ENCODE peak calls at places on chromosomes 11 and 22, in four cellular contexts. G is DND-41, Z is fibroblast of lung, P is mammary epithelial cell. J is an unnamed sample.

GRCh38 chr11:134069426-134069921 is 602 bp downstream of the JAM3 start:
- DNase-seq in G (no peak), Z (no peak), P (no peak), J (no peak)

GRCh38 chr11:46293616-46294015 is 16.2 kb downstream of the CREB3L1 start:
- DNase-seq in G (no peak), Z (peak; percentile 89), P (no peak), J (no peak)

GRCh38 chr22:23752090-23752691 is 1.3 kb upstream of the ZNF70 start:
- DNase-seq in G (no peak), Z (no peak), P (no peak), J (no peak)

GRCh38 chr11:84097186-84097585 is 811.0 kb upstream of the CCDC90B start:
- DNase-seq in G (no peak), Z (no peak), P (no peak), J (no peak)

GRCh38 chr22:35904332-35904692 is 124.3 kb downstream of the RBFOX2 start:
- DNase-seq in G (no peak), Z (no peak), P (no peak), J (no peak)

GRCh38 chr11:33692013-33692504 is 8.6 kb downstream of the C11orf91 start:
- DNase-seq in G (no peak), Z (peak; percentile 96), P (peak; percentile 96), J (no peak)

GRCh38 chr22:34943830-34944229 is 122.1 kb upstream of the ISX start:
- DNase-seq in G (no peak), Z (no peak), P (no peak), J (no peak)

GRCh38 chr11:117433717-117434116 is 106.1 kb downstream of the CEP164 start:
- DNase-seq in G (no peak), Z (no peak), P (no peak), J (no peak)

GRCh38 chr11:47466701-47467250 is 17.8 kb upstream of the RAPSN start:
- DNase-seq in G (no peak), Z (peak; percentile 62), P (no peak), J (no peak)

GRCh38 chr11:36054628-36055027 is 110.8 kb downstream of the LDLRAD3 start:
- DNase-seq in G (no peak), Z (no peak), P (no peak), J (no peak)

GRCh38 chr22:25203082-25203481 is 3.4 kb downstream of the CRYBB3 start:
- DNase-seq in G (no peak), Z (no peak), P (no peak), J (no peak)

GRCh38 chr22:37419916-37420655 is 7.2 kb downstream of the ELFN2 start:
- DNase-seq in G (no peak), Z (no peak), P (peak; percentile 41), J (peak; percentile 12)

GRCh38 chr11:94732617-94733292 is 35.4 kb upstream of the AMOTL1 start:
- DNase-seq in G (no peak), Z (peak; percentile 58), P (peak; percentile 69), J (no peak)

GRCh38 chr11:16605440-16605970 is 132.9 kb upstream of the C11orf58 start:
- DNase-seq in G (no peak), Z (peak; percentile 51), P (peak; percentile 42), J (peak; percentile 16)

GRCh38 chr11:43150697-43151096 is 161.1 kb upstream of the API5 start:
- DNase-seq in G (no peak), Z (no peak), P (no peak), J (no peak)

GRCh38 chr11:92714111-92714510 is 255.3 kb upstream of the MTNR1B start:
- DNase-seq in G (no peak), Z (no peak), P (no peak), J (no peak)

GRCh38 chr11:66956689-66957290 is 1.4 kb downstream of the PC start:
- DNase-seq in G (no peak), Z (peak; percentile 77), P (peak; percentile 81), J (no peak)

GRCh38 chr22:47996446-47996857 is 1234.0 kb downstream of the TBC1D22A start:
- DNase-seq in G (peak; percentile 21), Z (no peak), P (no peak), J (peak; percentile 99)

GRCh38 chr11:14258177-14258935 is 100.6 kb downstream of the RRAS2 start:
- DNase-seq in G (no peak), Z (peak; percentile 87), P (peak; percentile 29), J (no peak)

GRCh38 chr22:46693634-46694422 is 44.2 kb downstream of the CERK start:
- DNase-seq in G (no peak), Z (no peak), P (no peak), J (no peak)

GRCh38 chr11:40315122-40315521 is 1144.3 kb downstream of the LRRC4C start:
- DNase-seq in G (no peak), Z (no peak), P (no peak), J (no peak)

GRCh38 chr22:30340911-30341685 is 14.4 kb upstream of the TBC1D10A start:
- DNase-seq in G (no peak), Z (no peak), P (no peak), J (no peak)

GRCh38 chr11:31355817-31356216 is 13.7 kb downstream of the DCDC1 start:
- DNase-seq in G (no peak), Z (no peak), P (peak; percentile 38), J (no peak)

GRCh38 chr11:67056640-67057409 is at the start of gene RHOD:
- DNase-seq in G (no peak), Z (no peak), P (peak; percentile 57), J (peak; percentile 64)

GRCh38 chr11:75980031-75980430 is 165.0 kb downstream of the UVRAG start:
- DNase-seq in G (no peak), Z (no peak), P (no peak), J (no peak)

GRCh38 chr11:17771415-17771814 is 36.8 kb downstream of the KCNC1 start:
- DNase-seq in G (no peak), Z (no peak), P (no peak), J (no peak)

GRCh38 chr11:69358398-69359080 is 64.6 kb downstream of the MYEOV start:
- DNase-seq in G (no peak), Z (no peak), P (no peak), J (no peak)

GRCh38 chr11:335779-336665 is 15.4 kb upstream of the IFITM3 start:
- DNase-seq in G (no peak), Z (no peak), P (no peak), J (no peak)

GRCh38 chr11:77082838-77083552 is 16.2 kb downstream of the CAPN5 start:
- DNase-seq in G (peak; percentile 75), Z (peak; percentile 26), P (no peak), J (no peak)

GRCh38 chr11:288328-289144 is at the start of gene PGGHG:
- DNase-seq in G (peak; percentile 64), Z (no peak), P (no peak), J (peak; percentile 49)

GRCh38 chr11:109984634-109985289 is 108.4 kb upstream of the ZC3H12C start:
- DNase-seq in G (no peak), Z (no peak), P (peak; percentile 70), J (peak; percentile 79)

GRCh38 chr11:13316528-13316961 is 39.0 kb downstream of the BMAL1 start:
- DNase-seq in G (no peak), Z (peak; percentile 79), P (peak; percentile 78), J (no peak)

GRCh38 chr11:131749100-131749499 is 378.7 kb downstream of the NTM start:
- DNase-seq in G (no peak), Z (peak; percentile 74), P (peak; percentile 24), J (no peak)

DNA sequence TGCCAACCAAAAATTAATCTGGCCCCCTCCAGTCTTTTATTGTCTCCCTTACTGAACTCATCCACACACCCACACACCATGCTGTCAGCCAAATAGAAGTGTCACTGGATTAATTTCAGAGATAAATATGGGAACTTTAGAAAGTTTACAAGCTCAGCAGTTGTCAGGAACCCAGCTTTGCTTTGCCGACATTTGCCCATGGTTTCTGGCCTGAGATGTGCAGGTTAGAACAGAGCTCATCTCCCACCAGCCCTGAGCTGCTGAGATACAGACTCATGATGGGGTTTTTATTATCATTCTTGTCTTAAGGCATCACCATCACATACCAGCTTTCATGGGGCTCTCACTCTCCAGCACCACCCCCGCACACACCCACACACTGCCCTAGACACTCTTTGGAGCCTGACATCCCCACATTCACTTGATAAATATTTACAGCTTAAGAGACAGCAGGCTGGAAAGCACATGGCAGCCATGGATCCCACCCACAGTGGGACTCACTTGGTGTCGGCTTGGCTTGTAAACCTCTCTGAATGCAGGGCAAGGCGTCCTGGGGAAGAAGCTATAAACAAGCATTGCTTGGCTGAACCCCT is 23.7 kb upstream of the CTR9 start:
- DNase-seq in G (no peak), Z (peak; percentile 28), P (no peak), J (no peak)
- TF ChIP-seq EZH2 in G (no peak), Z (no peak), P (no peak), J (no peak)

DNA sequence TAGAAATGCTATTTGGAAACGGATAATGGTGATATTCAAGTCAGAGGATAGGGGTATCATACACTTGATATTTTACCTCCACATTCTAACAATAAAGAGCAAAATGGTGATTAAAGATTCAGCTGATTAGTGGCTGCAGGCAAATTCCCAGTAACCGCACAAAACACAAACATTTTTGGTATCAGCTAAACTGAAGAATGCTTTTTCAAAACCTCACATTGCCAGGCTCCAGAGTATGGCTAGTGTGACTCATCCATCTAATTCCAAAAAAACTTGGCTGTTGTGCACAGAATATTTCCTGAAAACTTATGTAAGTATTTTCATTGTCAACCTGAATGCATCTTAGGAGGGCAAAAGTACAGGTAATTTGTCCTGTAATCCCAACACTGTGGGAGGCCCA is 10.9 kb downstream of the SRPRA start:
- DNase-seq in G (no peak), Z (peak; percentile 35), P (peak; percentile 26), J (no peak)
- H3K4me2 ChIP-seq in G (no peak overlapping the region), Z (no peak overlapping the region), P (no peak overlapping the region), J (no peak overlapping the region)

DNA sequence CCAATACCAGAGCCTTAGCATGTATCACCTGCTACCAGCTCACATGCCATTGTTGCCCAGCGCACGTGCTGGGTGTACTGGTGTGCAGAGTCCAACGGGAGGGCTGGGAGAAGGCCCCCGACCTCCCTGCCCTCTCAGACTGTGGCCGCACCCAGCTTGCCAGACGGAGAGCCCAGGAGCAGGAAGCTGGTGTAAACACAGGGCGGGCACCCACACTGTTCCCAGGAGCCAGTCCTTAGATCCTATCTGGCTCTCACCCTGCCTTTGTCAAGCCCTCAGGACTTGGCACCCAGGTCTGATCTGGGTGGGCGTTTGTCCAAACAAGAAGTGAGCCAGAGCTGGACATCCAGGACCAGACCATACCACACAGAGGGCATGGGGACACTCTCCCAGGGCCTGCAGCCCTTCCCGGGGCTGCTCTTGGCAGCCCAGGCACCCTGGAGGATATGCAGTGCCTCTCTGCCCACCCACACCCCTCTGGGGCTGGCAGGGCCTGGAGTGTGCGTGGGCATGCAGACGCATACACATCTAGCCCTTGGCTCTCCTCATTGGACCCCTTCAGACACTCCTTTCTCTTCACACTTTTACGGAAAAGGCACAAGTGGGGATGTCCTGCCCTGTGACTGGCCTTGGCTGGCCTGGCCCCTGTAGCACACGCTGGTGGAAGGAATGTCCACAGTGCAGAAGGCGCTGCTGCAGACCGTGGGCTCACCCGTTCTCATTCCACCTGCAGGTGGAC is 19.9 kb upstream of the CLDN5 start:
- DNase-seq in G (no peak), Z (no peak), P (no peak), J (no peak)
- TF ChIP-seq EZH2 in G (no peak), Z (no peak), P (no peak), J (no peak)

GRCh38 chr11:64451856-64452255 is 92.9 kb downstream of the RPS6KA4 start:
- DNase-seq in G (no peak), Z (no peak), P (no peak), J (no peak)

GRCh38 chr11:64450168-64450560 is 91.2 kb downstream of the RPS6KA4 start:
- DNase-seq in G (no peak), Z (no peak), P (no peak), J (no peak)

GRCh38 chr11:64447717-64448598 is 89.0 kb downstream of the RPS6KA4 start:
- DNase-seq in G (no peak), Z (peak; percentile 20), P (no peak), J (no peak)

GRCh38 chr11:64449381-64450167 is 90.6 kb downstream of the RPS6KA4 start:
- DNase-seq in G (peak; percentile 71), Z (peak; percentile 41), P (peak; percentile 53), J (peak; percentile 75)

GRCh38 chr11:64448599-64449380 is 89.8 kb downstream of the RPS6KA4 start:
- DNase-seq in G (peak; percentile 64), Z (peak; percentile 52), P (peak; percentile 62), J (peak; percentile 68)
- H3K4me2 ChIP-seq in G (peak overlapping the region; percentile 34), Z (peak overlapping the region; percentile 72), P (peak overlapping the region; percentile 74), J (peak overlapping the region; percentile 99)